ENCODE peak calls at places on chromosomes 5 and 9, in six cellular contexts. Y, H, J, U, I and G are unnamed samples.

GRCh38 chr5:101929628-101930027 is 366.5 kb downstream of the SLCO4C1 start:
- DNase-seq in U (no peak), Y (no peak), J (no peak), I (peak; percentile 2), H (no peak), G (no peak)

GRCh38 chr9:33923998-33924701 is 107.2 kb downstream of the UBE2R2 start:
- DNase-seq in I (no peak), U (no peak), J (no peak), Y (no peak), H (no peak), G (no peak)

GRCh38 chr5:72244862-72245371 is 75.1 kb downstream of the MRPS27 start:
- DNase-seq in I (peak; percentile 33), U (peak; percentile 82), Y (peak; percentile 36), J (peak; percentile 77), H (no peak), G (peak; percentile 41)

GRCh38 chr9:117725426-117725887 is 21.3 kb downstream of the TLR4 start:
- DNase-seq in J (no peak), Y (no peak), U (peak; percentile 12), H (no peak), I (no peak), G (no peak)

GRCh38 chr9:115808108-115808507 is 345.5 kb upstream of the PAPPA start:
- DNase-seq in U (peak; percentile 59), I (no peak), H (no peak), J (no peak), Y (no peak), G (no peak)

GRCh38 chr5:89628876-89629635 is 746.1 kb upstream of the MEF2C start:
- DNase-seq in J (no peak), U (no peak), I (no peak), H (no peak), Y (no peak), G (no peak)

GRCh38 chr5:172771439-172772111 is 580 bp upstream of the DUSP1 start:
- DNase-seq in U (peak; percentile 59), J (peak; percentile 65), I (peak; percentile 25), H (no peak), Y (no peak), G (no peak)

GRCh38 chr5:116815081-116815480 is 240.5 kb upstream of the SEMA6A start:
- DNase-seq in Y (no peak), H (no peak), I (no peak), J (no peak), U (no peak), G (no peak)

GRCh38 chr9:3954950-3955670 is 344.8 kb downstream of the GLIS3 start:
- DNase-seq in J (no peak), Y (no peak), H (no peak), I (no peak), U (peak; percentile 89), G (no peak)